ENCODE peak calls at places on chromosomes 5 and 9, in five cellular contexts. O is mammary epithelial cell, A is fibroblast of the conjunctiva, L is posterior vena cava, Q is SK-N-MC. H is an unnamed sample.

GRCh38 chr9:101307524-101308213 is 77.1 kb downstream of the BAAT start:
- DNase-seq in O (peak), A (no peak), L (no peak), Q (no peak), H (no peak)

GRCh38 chr9:19643875-19644274 is 145.0 kb downstream of the SLC24A2 start:
- DNase-seq in O (peak), A (no peak), L (no peak), Q (no peak), H (no peak)

GRCh38 chr9:123507992-123508391 is 152.0 kb downstream of the CRB2 start:
- DNase-seq in O (no peak), A (no peak), L (no peak), Q (no peak), H (no peak)

GRCh38 chr9:136746621-136747020 is 1.7 kb downstream of the LCN6 start:
- DNase-seq in O (no peak), A (no peak), L (no peak), Q (no peak), H (no peak)

GRCh38 chr5:155728146-155728856 is 598.7 kb upstream of the SGCD start:
- DNase-seq in O (peak), A (no peak), L (peak), Q (no peak), H (no peak)

GRCh38 chr5:141245250-141245717 is at the start of gene PCDHB15:
- DNase-seq in O (peak), A (no peak), L (no peak), Q (no peak), H (no peak)

GRCh38 chr5:34762321-34762871 is 76.6 kb upstream of the TTC23L start:
- DNase-seq in O (no peak), A (peak), L (no peak), Q (no peak), H (no peak)

GRCh38 chr9:36765468-36766341 is 193.0 kb downstream of the MELK start:
- DNase-seq in O (peak), A (peak), L (peak), Q (peak), H (peak)

GRCh38 chr5:179239256-179240135 is 105.8 kb downstream of the ADAMTS2 start:
- DNase-seq in O (no peak), A (no peak), L (peak), Q (no peak), H (no peak)

GRCh38 chr9:124776613-124776951 is 351 bp upstream of the OLFML2A start:
- DNase-seq in O (no peak), A (no peak), L (no peak), Q (no peak), H (no peak)

GRCh38 chr5:7017004-7017770 is 304.0 kb downstream of the TENT4A start:
- DNase-seq in O (no peak), A (no peak), L (no peak), Q (no peak), H (no peak)

GRCh38 chr5:107874810-107875209 is 204.1 kb upstream of the EFNA5 start:
- DNase-seq in O (peak), A (no peak), L (no peak), Q (no peak), H (no peak)

GRCh38 chr5:71757590-71758543 is 38.8 kb downstream of the CARTPT start:
- DNase-seq in O (peak), A (peak), L (no peak), Q (peak), H (peak)

GRCh38 chr9:98539954-98540353 is 168.8 kb downstream of the GABBR2 start:
- DNase-seq in O (no peak), A (no peak), L (no peak), Q (no peak), H (no peak)